ENCODE peak calls at places on chromosomes 1 and 21, in seven cellular contexts. One of them, this sample, is unnamed.
A peak's percentile ranks its signal among the peaks of the same experiment; 100 is the strongest.

GRCh38 chr1:89723863-89724262 is 90.9 kb downstream of the LRRC8C start:
- DNase-seq in K562: no peak
- DNase-seq in HepG2: no peak
- DNase-seq in HCT116: no peak
- DNase-seq in SK-N-SH: no peak
- DNase-seq in H1: no peak
- DNase-seq in GM12878: no peak
- DNase-seq in this sample: no peak

GRCh38 chr1:118075116-118075515 is 109.9 kb downstream of the SPAG17 start:
- DNase-seq in K562: no peak
- DNase-seq in HepG2: no peak
- DNase-seq in HCT116: no peak
- DNase-seq in SK-N-SH: no peak
- DNase-seq in H1: no peak
- DNase-seq in GM12878: no peak
- DNase-seq in this sample: no peak

GRCh38 chr1:32753532-32754281 is 51.1 kb upstream of the SYNC start:
- DNase-seq in K562: peak; percentile 99
- DNase-seq in HepG2: no peak
- DNase-seq in HCT116: no peak
- DNase-seq in SK-N-SH: peak; percentile 100
- DNase-seq in H1: peak; percentile 59
- DNase-seq in GM12878: no peak
- DNase-seq in this sample: peak; percentile 68

GRCh38 chr1:226470921-226471320 is 63.0 kb upstream of the PARP1 start:
- DNase-seq in K562: no peak
- DNase-seq in HepG2: no peak
- DNase-seq in HCT116: no peak
- DNase-seq in SK-N-SH: no peak
- DNase-seq in H1: no peak
- DNase-seq in GM12878: no peak
- DNase-seq in this sample: no peak

GRCh38 chr1:10415211-10415930 is 14.9 kb upstream of the CENPS start:
- DNase-seq in K562: peak; percentile 72
- DNase-seq in HepG2: peak; percentile 24
- DNase-seq in HCT116: no peak
- DNase-seq in SK-N-SH: no peak
- DNase-seq in H1: no peak
- DNase-seq in GM12878: no peak
- DNase-seq in this sample: no peak

GRCh38 chr21:42401164-42401563 is 2.5 kb upstream of the UBASH3A start:
- DNase-seq in K562: no peak
- DNase-seq in HepG2: no peak
- DNase-seq in HCT116: no peak
- DNase-seq in SK-N-SH: no peak
- DNase-seq in H1: no peak
- DNase-seq in GM12878: no peak
- DNase-seq in this sample: no peak

GRCh38 chr21:36985761-36986594 is 19.5 kb upstream of the HLCS start:
- DNase-seq in K562: no peak
- DNase-seq in HepG2: no peak
- DNase-seq in HCT116: no peak
- DNase-seq in SK-N-SH: no peak
- DNase-seq in H1: no peak
- DNase-seq in GM12878: no peak
- DNase-seq in this sample: no peak

GRCh38 chr1:172909606-172910326 is 141.0 kb downstream of the TNFSF18 start:
- DNase-seq in K562: no peak
- DNase-seq in HepG2: no peak
- DNase-seq in HCT116: no peak
- DNase-seq in SK-N-SH: no peak
- DNase-seq in H1: no peak
- DNase-seq in GM12878: no peak
- DNase-seq in this sample: no peak

DNA sequence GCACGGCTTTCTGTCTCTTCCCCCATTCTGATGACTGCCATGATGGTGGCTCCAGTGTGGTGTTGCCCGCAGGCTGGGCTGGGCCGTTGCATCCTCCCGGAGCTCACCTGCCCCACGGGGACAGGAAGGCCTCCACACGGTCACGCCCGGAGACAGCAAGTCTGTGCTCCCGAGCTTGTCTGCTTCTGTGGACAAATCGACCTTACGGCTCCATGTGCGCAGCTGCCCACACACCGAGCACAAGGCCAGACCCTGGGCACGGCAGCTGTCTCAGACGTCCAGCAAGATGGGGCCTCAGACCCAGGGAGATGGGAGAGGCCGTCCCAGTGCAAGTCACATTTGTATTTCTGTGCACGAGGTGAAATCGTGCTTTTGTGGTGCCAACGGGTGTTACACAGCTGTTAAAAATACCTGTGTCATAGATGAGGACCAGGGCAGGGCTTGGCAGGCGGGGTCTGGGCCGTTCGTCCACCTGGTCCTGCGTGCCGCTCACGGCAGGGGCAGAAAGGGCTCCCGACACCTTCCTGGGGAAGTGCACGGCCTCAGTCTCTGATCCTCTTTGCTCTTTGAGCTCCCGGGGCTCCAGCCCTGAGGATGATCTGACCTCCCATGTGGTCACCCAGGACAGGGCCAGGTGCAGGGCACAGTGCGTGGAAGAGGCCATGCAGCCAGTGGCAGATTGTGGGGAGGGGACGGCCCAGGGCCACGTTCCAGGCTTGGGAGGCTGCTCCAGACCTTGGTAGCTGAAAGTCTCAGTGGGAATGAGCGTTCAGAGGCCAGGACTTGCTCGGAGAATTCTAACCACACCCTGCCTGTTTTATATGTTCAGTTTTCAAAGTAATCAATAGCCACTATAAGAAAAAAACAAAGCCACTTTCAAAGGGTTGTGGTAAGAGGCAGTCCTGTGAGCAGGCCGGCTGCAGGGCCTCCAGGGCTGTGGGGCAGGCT is 13.4 kb downstream of the COL6A1 start:
- DNase-seq in K562: no peak
- DNase-seq in HepG2: no peak
- DNase-seq in HCT116: no peak
- DNase-seq in SK-N-SH: no peak
- DNase-seq in H1: no peak
- DNase-seq in GM12878: no peak
- DNase-seq in this sample: no peak
- TF ChIP-seq JUND in K562: no peak
- TF ChIP-seq JUND in HepG2: no peak
- TF ChIP-seq JUND in HCT116: no peak
- TF ChIP-seq JUND in SK-N-SH: no peak
- TF ChIP-seq JUND in H1: no peak
- TF ChIP-seq JUND in GM12878: no peak
- TF ChIP-seq JUND in this sample: no peak

GRCh38 chr1:222240536-222241181 is 307.2 kb downstream of the HHIPL2 start:
- DNase-seq in K562: no peak
- DNase-seq in HepG2: no peak
- DNase-seq in HCT116: no peak
- DNase-seq in SK-N-SH: no peak
- DNase-seq in H1: no peak
- DNase-seq in GM12878: no peak
- DNase-seq in this sample: no peak
- TF ChIP-seq JUND in K562: peak; percentile 93
- TF ChIP-seq JUND in HepG2: no peak
- TF ChIP-seq JUND in HCT116: no peak
- TF ChIP-seq JUND in SK-N-SH: no peak
- TF ChIP-seq JUND in H1: no peak
- TF ChIP-seq JUND in GM12878: no peak
- TF ChIP-seq JUND in this sample: no peak

DNA sequence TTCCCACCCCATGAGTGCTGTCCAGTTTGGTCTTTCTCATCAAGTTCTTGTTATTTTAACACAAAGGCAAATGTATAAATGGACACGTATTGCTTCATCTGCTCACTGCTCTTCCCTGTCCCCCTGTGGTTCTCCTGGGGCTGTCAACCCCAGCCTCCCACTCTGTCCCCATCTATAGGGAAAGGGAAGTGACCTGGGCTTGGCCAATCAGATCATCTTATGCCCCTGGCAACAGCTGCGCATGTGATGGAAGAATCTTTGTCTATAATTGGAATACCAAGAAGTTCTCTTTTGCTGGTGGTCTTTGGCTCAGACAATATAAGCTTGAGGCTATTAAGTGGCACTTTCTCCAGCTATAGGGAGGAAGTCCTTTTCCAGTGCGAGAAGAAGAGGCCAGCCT is 4.7 kb upstream of the CCSAP start:
- DNase-seq in K562: no peak
- DNase-seq in HepG2: no peak
- DNase-seq in HCT116: no peak
- DNase-seq in SK-N-SH: no peak
- DNase-seq in H1: no peak
- DNase-seq in GM12878: no peak
- DNase-seq in this sample: no peak
- TF ChIP-seq JUND in K562: no peak
- TF ChIP-seq JUND in HepG2: no peak
- TF ChIP-seq JUND in HCT116: no peak
- TF ChIP-seq JUND in SK-N-SH: no peak
- TF ChIP-seq JUND in H1: no peak
- TF ChIP-seq JUND in GM12878: no peak
- TF ChIP-seq JUND in this sample: no peak

GRCh38 chr1:20138961-20139550 is at the start of gene PLA2G2F:
- DNase-seq in K562: no peak
- DNase-seq in HepG2: no peak
- DNase-seq in HCT116: no peak
- DNase-seq in SK-N-SH: no peak
- DNase-seq in H1: no peak
- DNase-seq in GM12878: no peak
- DNase-seq in this sample: no peak
- TF ChIP-seq JUND in K562: no peak
- TF ChIP-seq JUND in HepG2: no peak
- TF ChIP-seq JUND in HCT116: no peak
- TF ChIP-seq JUND in SK-N-SH: no peak
- TF ChIP-seq JUND in H1: no peak
- TF ChIP-seq JUND in GM12878: no peak
- TF ChIP-seq JUND in this sample: no peak

GRCh38 chr1:228464487-228464983 is 22.6 kb upstream of the RNF187 start:
- DNase-seq in K562: no peak
- DNase-seq in HepG2: no peak
- DNase-seq in HCT116: no peak
- DNase-seq in SK-N-SH: peak; percentile 93
- DNase-seq in H1: no peak
- DNase-seq in GM12878: no peak
- DNase-seq in this sample: no peak

GRCh38 chr1:228463009-228463558 is 24.1 kb upstream of the RNF187 start:
- DNase-seq in K562: no peak
- DNase-seq in HepG2: no peak
- DNase-seq in HCT116: no peak
- DNase-seq in SK-N-SH: no peak
- DNase-seq in H1: no peak
- DNase-seq in GM12878: no peak
- DNase-seq in this sample: no peak

GRCh38 chr1:228465134-228465533 is 22.0 kb upstream of the RNF187 start:
- DNase-seq in K562: no peak
- DNase-seq in HepG2: no peak
- DNase-seq in HCT116: no peak
- DNase-seq in SK-N-SH: no peak
- DNase-seq in H1: no peak
- DNase-seq in GM12878: no peak
- DNase-seq in this sample: no peak

GRCh38 chr1:228463559-228464455 is 23.4 kb upstream of the RNF187 start:
- DNase-seq in K562: peak; percentile 94
- DNase-seq in HepG2: no peak
- DNase-seq in HCT116: peak; percentile 18
- DNase-seq in SK-N-SH: peak; percentile 74
- DNase-seq in H1: no peak
- DNase-seq in GM12878: no peak
- DNase-seq in this sample: no peak

GRCh38 chr1:228465571-228466146 is 21.5 kb upstream of the RNF187 start:
- DNase-seq in K562: no peak
- DNase-seq in HepG2: no peak
- DNase-seq in HCT116: no peak
- DNase-seq in SK-N-SH: no peak
- DNase-seq in H1: no peak
- DNase-seq in GM12878: no peak
- DNase-seq in this sample: no peak
- TF ChIP-seq JUND in K562: no peak
- TF ChIP-seq JUND in HepG2: no peak
- TF ChIP-seq JUND in HCT116: no peak
- TF ChIP-seq JUND in SK-N-SH: no peak
- TF ChIP-seq JUND in H1: no peak
- TF ChIP-seq JUND in GM12878: no peak
- TF ChIP-seq JUND in this sample: no peak

GRCh38 chr1:22535399-22535798 is 27.9 kb upstream of the EPHA8 start:
- DNase-seq in K562: no peak
- DNase-seq in HepG2: no peak
- DNase-seq in HCT116: no peak
- DNase-seq in SK-N-SH: no peak
- DNase-seq in H1: no peak
- DNase-seq in GM12878: no peak
- DNase-seq in this sample: no peak

GRCh38 chr1:22534951-22535350 is 28.3 kb upstream of the EPHA8 start:
- DNase-seq in K562: no peak
- DNase-seq in HepG2: no peak
- DNase-seq in HCT116: no peak
- DNase-seq in SK-N-SH: no peak
- DNase-seq in H1: no peak
- DNase-seq in GM12878: no peak
- DNase-seq in this sample: no peak

GRCh38 chr1:22539510-22540118 is 23.7 kb upstream of the EPHA8 start:
- DNase-seq in K562: no peak
- DNase-seq in HepG2: no peak
- DNase-seq in HCT116: no peak
- DNase-seq in SK-N-SH: no peak
- DNase-seq in H1: no peak
- DNase-seq in GM12878: no peak
- DNase-seq in this sample: no peak

GRCh38 chr1:22537441-22538139 is 25.7 kb upstream of the EPHA8 start:
- DNase-seq in K562: no peak
- DNase-seq in HepG2: no peak
- DNase-seq in HCT116: no peak
- DNase-seq in SK-N-SH: no peak
- DNase-seq in H1: no peak
- DNase-seq in GM12878: no peak
- DNase-seq in this sample: no peak

GRCh38 chr1:22536506-22536905 is 26.8 kb upstream of the EPHA8 start:
- DNase-seq in K562: no peak
- DNase-seq in HepG2: no peak
- DNase-seq in HCT116: no peak
- DNase-seq in SK-N-SH: no peak
- DNase-seq in H1: no peak
- DNase-seq in GM12878: no peak
- DNase-seq in this sample: no peak
- TF ChIP-seq JUND in K562: no peak
- TF ChIP-seq JUND in HepG2: no peak
- TF ChIP-seq JUND in HCT116: no peak
- TF ChIP-seq JUND in SK-N-SH: no peak
- TF ChIP-seq JUND in H1: no peak
- TF ChIP-seq JUND in GM12878: no peak
- TF ChIP-seq JUND in this sample: no peak